ENCODE peak calls at places on chromosomes 3 and 15, in eight cellular contexts. V is NCI-H1436; W is RCC 7860; G is Caki2; U is CD8-positive, alpha-beta memory T cell; A is SW480; T is AG08395; B is activated T-helper 1 cell treated with Interleukin-2 at 50 U/mL for 16 hours. K is an unnamed sample.

GRCh38 chr15:92603743-92604470 is 51.7 kb downstream of the FAM174B start:
- DNase-seq in G (no peak), V (no peak), A (no peak), U (no peak), W (no peak), B (no peak), T (no peak), K (no peak)

GRCh38 chr3:79032686-79033318 is 735.0 kb downstream of the ROBO1 start:
- DNase-seq in T (peak; percentile 44), B (no peak), U (no peak), V (peak; percentile 37), W (peak; percentile 37), G (no peak), A (peak; percentile 70), K (peak; percentile 86)

GRCh38 chr3:86890997-86891396 is 100.0 kb downstream of the VGLL3 start:
- DNase-seq in V (no peak), A (no peak), G (no peak), U (no peak), T (no peak), B (no peak), W (no peak), K (no peak)

GRCh38 chr15:55834331-55834730 is 91.4 kb upstream of the PRTG start:
- DNase-seq in A (no peak), U (no peak), G (no peak), V (no peak), B (no peak), W (no peak), T (no peak), K (no peak)

GRCh38 chr15:67824157-67824899 is 981 bp upstream of the SKOR1 start:
- DNase-seq in V (no peak), A (no peak), B (no peak), U (no peak), G (no peak), T (no peak), W (no peak), K (no peak)

GRCh38 chr3:58023536-58023935 is 15.3 kb downstream of the FLNB start:
- DNase-seq in T (no peak), U (no peak), V (no peak), W (no peak), B (no peak), G (no peak), A (no peak), K (no peak)

GRCh38 chr3:184117649-184118048 is 17.5 kb upstream of the EIF2B5 start:
- DNase-seq in T (no peak), W (no peak), B (no peak), G (no peak), V (peak; percentile 18), A (no peak), U (no peak), K (peak; percentile 41)

GRCh38 chr3:50290116-50290745 is 2.0 kb downstream of the IFRD2 start:
- DNase-seq in G (no peak), T (no peak), W (no peak), B (no peak), V (no peak), A (no peak), U (no peak), K (no peak)

GRCh38 chr15:78811825-78812183 is 540 bp upstream of the ADAMTS7 start:
- DNase-seq in B (no peak), V (no peak), U (no peak), A (no peak), G (peak; percentile 23), T (no peak), W (no peak), K (no peak)

GRCh38 chr3:57066471-57066870 is 6.0 kb downstream of the SPATA12 start:
- DNase-seq in G (no peak), A (no peak), V (no peak), W (no peak), U (no peak), T (no peak), B (no peak), K (no peak)

GRCh38 chr15:76312540-76313174 is 1.4 kb upstream of the ETFA start:
- DNase-seq in U (no peak), T (no peak), V (no peak), A (peak; percentile 7), B (no peak), G (peak; percentile 76), W (no peak), K (no peak)

GRCh38 chr3:64400706-64401105 is 175.4 kb upstream of the PRICKLE2 start:
- DNase-seq in U (no peak), V (no peak), B (no peak), A (no peak), T (no peak), G (no peak), W (no peak), K (no peak)

GRCh38 chr15:36230741-36231140 is 348.7 kb upstream of the CDIN1 start:
- DNase-seq in V (no peak), U (no peak), B (no peak), A (no peak), G (no peak), W (no peak), T (no peak), K (no peak)

GRCh38 chr3:115595611-115596010 is 27.7 kb upstream of the GAP43 start:
- DNase-seq in U (no peak), B (no peak), A (peak; percentile 17), T (no peak), W (peak; percentile 57), G (no peak), V (no peak), K (no peak)

GRCh38 chr3:159796744-159797143 is 191.9 kb upstream of the IL12A start:
- DNase-seq in T (peak; percentile 78), V (no peak), A (no peak), U (no peak), B (no peak), G (peak; percentile 80), W (peak; percentile 86), K (peak; percentile 55)

GRCh38 chr3:52092291-52092660 is 35.9 kb upstream of the DUSP7 start:
- DNase-seq in G (no peak), U (no peak), B (no peak), T (no peak), W (no peak), A (no peak), V (no peak), K (no peak)

GRCh38 chr15:69939513-69940440 is 157.9 kb downstream of the TLE3 start:
- DNase-seq in U (no peak), T (no peak), W (no peak), B (no peak), V (no peak), A (no peak), G (no peak), K (no peak)

GRCh38 chr3:180631317-180631716 is 29.4 kb downstream of the TTC14 start:
- DNase-seq in T (no peak), B (no peak), V (no peak), U (no peak), G (no peak), A (peak; percentile 17), W (no peak), K (peak; percentile 4)

GRCh38 chr15:72339777-72340177 is 19.8 kb upstream of the CELF6 start:
- DNase-seq in T (peak; percentile 70), A (no peak), V (no peak), G (peak; percentile 81), B (no peak), W (peak; percentile 70), U (no peak), K (peak; percentile 10)

GRCh38 chr3:187264051-187264450 is 27.5 kb downstream of the MASP1 start:
- DNase-seq in V (no peak), U (no peak), A (peak; percentile 14), T (peak; percentile 66), G (peak; percentile 85), W (peak; percentile 26), B (no peak), K (no peak)

GRCh38 chr3:71791634-71792033 is 6.7 kb upstream of the PROK2 start:
- DNase-seq in U (no peak), B (no peak), W (no peak), A (no peak), G (no peak), V (no peak), T (no peak), K (no peak)

GRCh38 chr3:46191730-46192129 is 16.4 kb downstream of the CCR1 start:
- DNase-seq in U (no peak), V (no peak), B (no peak), W (no peak), T (no peak), A (no peak), G (no peak), K (no peak)

GRCh38 chr3:151109401-151109800 is 23.9 kb downstream of the MED12L start:
- DNase-seq in B (no peak), U (no peak), W (no peak), T (no peak), G (no peak), A (no peak), V (no peak), K (no peak)

GRCh38 chr15:67137951-67138935 is 72.8 kb downstream of the SMAD3 start:
- DNase-seq in G (no peak), V (no peak), B (no peak), T (no peak), A (no peak), U (no peak), W (no peak), K (no peak)

GRCh38 chr3:51389423-51390183 is 1.5 kb upstream of the RBM15B start:
- DNase-seq in A (peak; percentile 36), G (peak; percentile 34), T (peak; percentile 50), V (no peak), U (peak; percentile 42), B (peak; percentile 36), W (peak; percentile 14), K (peak; percentile 69)

GRCh38 chr15:33671456-33671855 is 296.8 kb upstream of the CHRM5 start:
- DNase-seq in V (no peak), A (no peak), T (no peak), G (no peak), B (no peak), U (no peak), W (no peak), K (no peak)

GRCh38 chr3:178223876-178224275 is 312.4 kb upstream of the KCNMB2 start:
- DNase-seq in G (no peak), A (no peak), U (no peak), T (no peak), W (no peak), B (no peak), V (no peak), K (no peak)

GRCh38 chr15:40906947-40907802 is 12.9 kb downstream of the VPS18 start:
- DNase-seq in W (no peak), A (peak; percentile 80), B (peak; percentile 45), G (no peak), U (peak; percentile 64), T (no peak), V (peak; percentile 23), K (no peak)

GRCh38 chr3:119205209-119205608 is 31.8 kb downstream of the UPK1B start:
- DNase-seq in G (no peak), V (no peak), W (no peak), T (no peak), U (no peak), A (no peak), B (no peak), K (no peak)

GRCh38 chr3:133488785-133489367 is 84.6 kb upstream of the CDV3 start:
- DNase-seq in B (no peak), G (peak; percentile 82), W (no peak), A (peak; percentile 50), V (no peak), U (no peak), T (peak; percentile 73), K (no peak)

GRCh38 chr3:101854608-101855304 is 5.4 kb downstream of the NFKBIZ start:
- DNase-seq in A (no peak), G (peak; percentile 74), V (no peak), B (no peak), W (peak; percentile 60), U (no peak), T (no peak), K (peak; percentile 10)

GRCh38 chr3:113038326-113038725 is 47.5 kb downstream of the GTPBP8 start:
- DNase-seq in G (no peak), U (no peak), V (no peak), A (no peak), B (no peak), T (peak; percentile 14), W (no peak), K (no peak)

GRCh38 chr15:70376929-70377691 is 279.4 kb upstream of the TLE3 start:
- DNase-seq in W (no peak), V (peak; percentile 39), A (peak; percentile 4), U (no peak), T (peak; percentile 61), G (no peak), B (no peak), K (no peak)

GRCh38 chr15:89822951-89823701 is 8.5 kb upstream of the ANPEP start:
- DNase-seq in B (no peak), W (peak; percentile 83), V (no peak), T (peak; percentile 48), U (no peak), A (peak; percentile 9), G (no peak), K (no peak)